ENCODE peak calls at places on chromosomes 11 and 22, in eight cellular contexts. A is spleen, L is ovary, F is upper lobe of left lung, D is stomach, X is suprapubic skin, E is uterus, M is H54. Z is an unnamed sample.

GRCh38 chr22:19765477-19766234 is 5.1 kb downstream of the TBX1 start:
- DNase-seq in A (no peak), L (no peak), F (no peak), D (no peak), X (no peak), E (no peak), M (no peak), Z (no peak)

GRCh38 chr11:64165482-64165841 is 451 bp downstream of the MACROD1 start:
- DNase-seq in A (no peak), L (peak), F (no peak), D (no peak), X (no peak), E (no peak), M (no peak), Z (no peak)

GRCh38 chr22:50306753-50307749 is at the start of gene PLXNB2:
- DNase-seq in A (no peak), L (peak), F (peak), D (peak), X (no peak), E (peak), M (no peak), Z (peak)

GRCh38 chr11:131473510-131473909 is 103.1 kb downstream of the NTM start:
- DNase-seq in A (no peak), L (no peak), F (no peak), D (no peak), X (no peak), E (no peak), M (no peak), Z (no peak)

GRCh38 chr22:44429941-44430587 is 68.0 kb downstream of the RTL6 start:
- DNase-seq in A (peak), L (no peak), F (peak), D (no peak), X (no peak), E (no peak), M (no peak), Z (no peak)

GRCh38 chr11:130520231-130520630 is 71.8 kb downstream of the ADAMTS15 start:
- DNase-seq in A (no peak), L (peak), F (no peak), D (no peak), X (no peak), E (peak), M (no peak), Z (no peak)

GRCh38 chr11:64762916-64763803 is 3.4 kb upstream of the PYGM start:
- DNase-seq in A (peak), L (no peak), F (no peak), D (peak), X (no peak), E (no peak), M (no peak), Z (no peak)

GRCh38 chr22:26762503-26763170 is 105.2 kb downstream of the MIAT start:
- DNase-seq in A (no peak), L (no peak), F (no peak), D (no peak), X (no peak), E (no peak), M (no peak), Z (no peak)

GRCh38 chr11:65435330-65435931 is 12.8 kb downstream of the NEAT1 start:
- DNase-seq in A (peak), L (no peak), F (peak), D (no peak), X (peak), E (peak), M (no peak), Z (no peak)

GRCh38 chr11:117225553-117226170 is 6.2 kb downstream of the PCSK7 start:
- DNase-seq in A (no peak), L (no peak), F (no peak), D (no peak), X (peak), E (peak), M (no peak), Z (no peak)

DNA sequence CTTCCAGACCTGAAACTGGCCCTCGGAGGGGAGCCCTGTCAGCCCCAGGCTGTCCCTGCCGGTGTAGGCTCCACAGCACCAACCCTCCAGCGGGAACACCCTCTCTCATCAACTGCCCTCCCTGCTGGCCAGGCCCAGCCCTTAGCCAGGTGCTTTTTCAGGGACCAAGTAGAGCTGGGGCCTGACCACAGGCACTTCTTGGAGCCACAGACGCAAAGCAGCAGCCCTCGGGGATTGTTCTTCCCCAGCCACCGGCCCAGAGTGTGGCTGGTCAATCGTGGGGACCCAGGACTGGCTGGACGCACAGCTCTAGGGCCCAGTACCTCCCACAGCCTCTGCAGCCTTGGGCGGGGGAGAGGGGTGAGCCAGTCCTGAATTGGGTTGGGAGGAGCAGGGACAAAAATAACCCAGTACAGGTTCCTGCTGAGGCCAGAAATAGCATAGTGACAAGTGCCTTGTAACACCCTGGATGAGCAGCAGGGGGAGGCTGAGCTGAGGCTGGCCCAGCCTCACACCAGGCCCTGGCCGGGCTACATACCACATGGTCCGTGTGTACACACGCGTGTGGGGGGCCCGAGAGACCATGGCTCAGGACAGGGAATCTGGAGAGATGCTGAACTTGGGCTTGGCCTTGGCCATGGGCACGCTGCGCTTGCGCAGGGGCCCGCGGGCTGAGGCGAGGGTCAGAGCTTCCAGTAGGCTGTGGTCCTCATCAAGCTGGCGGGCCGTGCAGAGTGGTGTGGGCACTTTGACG is 2.0 kb downstream of the KCNJ11 start:
- DNase-seq in A (peak), L (no peak), F (peak), D (peak), X (peak), E (peak), M (peak), Z (no peak)
- TF ChIP-seq POLR2A in A (no peak), L (no peak), F (no peak), D (no peak), X (no peak), E (no peak), M (no peak), Z (no peak)

GRCh38 chr11:62850911-62851806 is 11.8 kb upstream of the WDR74 start:
- DNase-seq in A (peak), L (no peak), F (no peak), D (no peak), X (no peak), E (no peak), M (no peak), Z (no peak)

GRCh38 chr11:62851807-62852522 is 12.6 kb upstream of the WDR74 start:
- DNase-seq in A (no peak), L (no peak), F (no peak), D (no peak), X (no peak), E (no peak), M (no peak), Z (no peak)

GRCh38 chr11:62853279-62853965 is 14.0 kb upstream of the WDR74 start:
- DNase-seq in A (no peak), L (no peak), F (no peak), D (no peak), X (no peak), E (no peak), M (no peak), Z (no peak)

GRCh38 chr11:62854013-62854824 is 14.8 kb upstream of the WDR74 start:
- DNase-seq in A (peak), L (no peak), F (no peak), D (no peak), X (no peak), E (no peak), M (no peak), Z (no peak)

DNA sequence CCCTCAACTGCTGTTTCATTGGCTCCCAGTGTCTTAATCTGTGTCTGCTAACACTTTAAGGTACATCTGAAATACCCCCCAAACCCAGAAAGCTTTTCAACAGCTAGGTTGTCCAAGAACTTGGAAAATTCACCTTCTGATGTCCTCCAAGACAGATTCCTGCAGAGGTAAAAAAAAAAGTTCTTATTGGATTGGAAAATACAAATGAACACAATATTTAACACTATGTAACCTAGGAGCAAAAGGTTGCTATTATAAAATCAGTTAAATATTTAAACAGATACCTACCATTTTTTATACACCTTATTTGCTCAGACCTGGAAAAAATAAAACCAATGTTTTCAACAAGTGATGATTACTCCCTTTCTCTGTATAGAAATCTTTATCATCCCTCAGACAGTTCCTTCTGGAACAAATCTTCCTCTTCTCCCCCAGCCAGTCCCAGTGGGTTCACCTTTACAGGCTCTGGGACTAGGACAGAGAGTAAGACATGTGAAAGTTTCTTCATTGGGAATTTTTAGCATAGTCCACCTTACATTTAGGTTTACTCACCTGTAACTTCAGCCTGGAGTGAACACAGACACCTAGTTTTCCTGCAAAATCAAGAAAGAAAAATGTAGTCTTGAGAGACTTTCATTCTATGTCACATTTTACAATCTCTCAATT is 13.3 kb upstream of the WDR74 start:
- DNase-seq in A (no peak), L (no peak), F (no peak), D (no peak), X (no peak), E (no peak), M (no peak), Z (no peak)
- TF ChIP-seq POLR2A in A (no peak), L (no peak), F (no peak), D (no peak), X (no peak), E (no peak), M (no peak), Z (no peak)

GRCh38 chr22:36406139-36406538 is 18.4 kb upstream of the MYH9 start:
- DNase-seq in A (no peak), L (no peak), F (peak), D (no peak), X (no peak), E (no peak), M (no peak), Z (no peak)

GRCh38 chr22:36406721-36407120 is 19.0 kb upstream of the MYH9 start:
- DNase-seq in A (no peak), L (no peak), F (no peak), D (no peak), X (no peak), E (no peak), M (no peak), Z (no peak)

GRCh38 chr22:36405221-36405631 is 17.5 kb upstream of the MYH9 start:
- DNase-seq in A (no peak), L (no peak), F (no peak), D (no peak), X (no peak), E (no peak), M (no peak), Z (no peak)

GRCh38 chr22:36404436-36404835 is 16.7 kb upstream of the MYH9 start:
- DNase-seq in A (no peak), L (no peak), F (no peak), D (no peak), X (no peak), E (no peak), M (no peak), Z (no peak)

GRCh38 chr22:36405671-36406070 is 17.9 kb upstream of the MYH9 start:
- DNase-seq in A (peak), L (no peak), F (peak), D (peak), X (no peak), E (no peak), M (no peak), Z (no peak)
- TF ChIP-seq POLR2A in A (no peak), L (no peak), F (no peak), D (no peak), X (no peak), E (no peak), M (no peak), Z (no peak)

GRCh38 chr22:42079319-42080251 is at the start of gene SMDT1:
- DNase-seq in A (peak), L (peak), F (peak), D (peak), X (peak), E (peak), M (peak), Z (peak)
- TF ChIP-seq POLR2A in A (peak), L (peak), F (peak), D (no peak), X (peak), E (peak), M (peak), Z (peak)

GRCh38 chr11:503179-503981 is 3.7 kb downstream of the RNH1 start:
- DNase-seq in A (peak), L (peak), F (peak), D (no peak), X (peak), E (peak), M (no peak), Z (peak)
- TF ChIP-seq POLR2A in A (no peak), L (no peak), F (no peak), D (no peak), X (no peak), E (no peak), M (no peak), Z (peak)

GRCh38 chr11:95789506-95790122 is at the start of gene FAM76B:
- DNase-seq in A (peak), L (peak), F (peak), D (peak), X (peak), E (peak), M (peak), Z (peak)
- TF ChIP-seq POLR2A in A (peak), L (peak), F (peak), D (no peak), X (peak), E (peak), M (peak), Z (peak)

GRCh38 chr11:112539165-112539564 is 278.5 kb upstream of the PLET1 start:
- DNase-seq in A (no peak), L (no peak), F (no peak), D (no peak), X (no peak), E (no peak), M (no peak), Z (no peak)
- TF ChIP-seq POLR2A in A (no peak), L (no peak), F (no peak), D (no peak), X (no peak), E (no peak), M (no peak), Z (no peak)